ENCODE peak calls at places on chromosomes 13 and 19, in nine cellular contexts. One of them, this sample, is unnamed.

GRCh38 chr19:2084993-2085720 is 11.0 kb downstream of the MOB3A start:
- DNase-seq in activated T-cell treated with anti-CD3 and anti-CD28 coated beads, Interleukin-2, amount 50 U/mL, for 4 hours: peak
- DNase-seq in CD8-positive, alpha-beta T cell: peak
- DNase-seq in brain microvascular endothelial cell: no peak
- DNase-seq in activated CD4-positive, alpha-beta T cell treated with anti-CD3 and anti-CD28 coated beads for 24 hours: peak
- DNase-seq in left colon: peak
- DNase-seq in HFFc6: peak
- DNase-seq in cerebellar cortex: peak
- DNase-seq in M059J: peak
- DNase-seq in this sample: no peak

GRCh38 chr19:55683449-55684261 is 8.6 kb downstream of the EPN1 start:
- DNase-seq in activated T-cell treated with anti-CD3 and anti-CD28 coated beads, Interleukin-2, amount 50 U/mL, for 4 hours: no peak
- DNase-seq in CD8-positive, alpha-beta T cell: no peak
- DNase-seq in brain microvascular endothelial cell: no peak
- DNase-seq in activated CD4-positive, alpha-beta T cell treated with anti-CD3 and anti-CD28 coated beads for 24 hours: no peak
- DNase-seq in left colon: peak
- DNase-seq in HFFc6: no peak
- DNase-seq in cerebellar cortex: no peak
- DNase-seq in M059J: no peak
- DNase-seq in this sample: no peak

GRCh38 chr19:34579281-34580054 is 97.5 kb downstream of the SCGB2B2 start:
- DNase-seq in activated T-cell treated with anti-CD3 and anti-CD28 coated beads, Interleukin-2, amount 50 U/mL, for 4 hours: no peak
- DNase-seq in CD8-positive, alpha-beta T cell: no peak
- DNase-seq in brain microvascular endothelial cell: no peak
- DNase-seq in activated CD4-positive, alpha-beta T cell treated with anti-CD3 and anti-CD28 coated beads for 24 hours: no peak
- DNase-seq in left colon: no peak
- DNase-seq in HFFc6: no peak
- DNase-seq in cerebellar cortex: no peak
- DNase-seq in M059J: no peak
- DNase-seq in this sample: no peak

GRCh38 chr13:69935043-69935442 is 172.6 kb upstream of the ATXN8OS start:
- DNase-seq in activated T-cell treated with anti-CD3 and anti-CD28 coated beads, Interleukin-2, amount 50 U/mL, for 4 hours: no peak
- DNase-seq in CD8-positive, alpha-beta T cell: no peak
- DNase-seq in brain microvascular endothelial cell: no peak
- DNase-seq in activated CD4-positive, alpha-beta T cell treated with anti-CD3 and anti-CD28 coated beads for 24 hours: no peak
- DNase-seq in left colon: no peak
- DNase-seq in HFFc6: no peak
- DNase-seq in cerebellar cortex: no peak
- DNase-seq in M059J: no peak
- DNase-seq in this sample: no peak

GRCh38 chr19:2469102-2469914 is 6.6 kb upstream of the GADD45B start:
- DNase-seq in activated T-cell treated with anti-CD3 and anti-CD28 coated beads, Interleukin-2, amount 50 U/mL, for 4 hours: no peak
- DNase-seq in CD8-positive, alpha-beta T cell: no peak
- DNase-seq in brain microvascular endothelial cell: peak
- DNase-seq in activated CD4-positive, alpha-beta T cell treated with anti-CD3 and anti-CD28 coated beads for 24 hours: peak
- DNase-seq in left colon: no peak
- DNase-seq in HFFc6: peak
- DNase-seq in cerebellar cortex: no peak
- DNase-seq in M059J: peak
- DNase-seq in this sample: no peak

GRCh38 chr19:40933025-40933424 is 51.0 kb upstream of the CYP2A7 start:
- DNase-seq in activated T-cell treated with anti-CD3 and anti-CD28 coated beads, Interleukin-2, amount 50 U/mL, for 4 hours: no peak
- DNase-seq in CD8-positive, alpha-beta T cell: no peak
- DNase-seq in brain microvascular endothelial cell: no peak
- DNase-seq in activated CD4-positive, alpha-beta T cell treated with anti-CD3 and anti-CD28 coated beads for 24 hours: no peak
- DNase-seq in left colon: no peak
- DNase-seq in HFFc6: peak
- DNase-seq in cerebellar cortex: no peak
- DNase-seq in M059J: peak
- DNase-seq in this sample: no peak

GRCh38 chr13:45602183-45602582 is 13.4 kb downstream of the ERICH6B start:
- DNase-seq in activated T-cell treated with anti-CD3 and anti-CD28 coated beads, Interleukin-2, amount 50 U/mL, for 4 hours: no peak
- DNase-seq in CD8-positive, alpha-beta T cell: no peak
- DNase-seq in brain microvascular endothelial cell: peak
- DNase-seq in activated CD4-positive, alpha-beta T cell treated with anti-CD3 and anti-CD28 coated beads for 24 hours: no peak
- DNase-seq in left colon: no peak
- DNase-seq in HFFc6: no peak
- DNase-seq in cerebellar cortex: no peak
- DNase-seq in M059J: no peak
- DNase-seq in this sample: no peak

GRCh38 chr13:96728463-96728862 is 265.8 kb downstream of the OXGR1 start:
- DNase-seq in activated T-cell treated with anti-CD3 and anti-CD28 coated beads, Interleukin-2, amount 50 U/mL, for 4 hours: no peak
- DNase-seq in CD8-positive, alpha-beta T cell: no peak
- DNase-seq in brain microvascular endothelial cell: no peak
- DNase-seq in activated CD4-positive, alpha-beta T cell treated with anti-CD3 and anti-CD28 coated beads for 24 hours: no peak
- DNase-seq in left colon: no peak
- DNase-seq in HFFc6: no peak
- DNase-seq in cerebellar cortex: no peak
- DNase-seq in M059J: no peak
- DNase-seq in this sample: no peak

GRCh38 chr13:42997381-42997780 is 5.3 kb upstream of the EPSTI1 start:
- DNase-seq in activated T-cell treated with anti-CD3 and anti-CD28 coated beads, Interleukin-2, amount 50 U/mL, for 4 hours: no peak
- DNase-seq in CD8-positive, alpha-beta T cell: no peak
- DNase-seq in brain microvascular endothelial cell: peak
- DNase-seq in activated CD4-positive, alpha-beta T cell treated with anti-CD3 and anti-CD28 coated beads for 24 hours: no peak
- DNase-seq in left colon: no peak
- DNase-seq in HFFc6: peak
- DNase-seq in cerebellar cortex: no peak
- DNase-seq in M059J: peak
- DNase-seq in this sample: no peak

GRCh38 chr13:44306401-44307192 is 67.0 kb upstream of the SERP2 start:
- DNase-seq in activated T-cell treated with anti-CD3 and anti-CD28 coated beads, Interleukin-2, amount 50 U/mL, for 4 hours: no peak
- DNase-seq in CD8-positive, alpha-beta T cell: no peak
- DNase-seq in brain microvascular endothelial cell: peak
- DNase-seq in activated CD4-positive, alpha-beta T cell treated with anti-CD3 and anti-CD28 coated beads for 24 hours: no peak
- DNase-seq in left colon: peak
- DNase-seq in HFFc6: peak
- DNase-seq in cerebellar cortex: no peak
- DNase-seq in M059J: peak
- DNase-seq in this sample: no peak

GRCh38 chr13:66778461-66778860 is 451.7 kb downstream of the PCDH9 start:
- DNase-seq in activated T-cell treated with anti-CD3 and anti-CD28 coated beads, Interleukin-2, amount 50 U/mL, for 4 hours: no peak
- DNase-seq in CD8-positive, alpha-beta T cell: no peak
- DNase-seq in brain microvascular endothelial cell: no peak
- DNase-seq in activated CD4-positive, alpha-beta T cell treated with anti-CD3 and anti-CD28 coated beads for 24 hours: no peak
- DNase-seq in left colon: no peak
- DNase-seq in HFFc6: no peak
- DNase-seq in cerebellar cortex: no peak
- DNase-seq in M059J: no peak
- DNase-seq in this sample: no peak

GRCh38 chr19:5423567-5424125 is 31.6 kb upstream of the ZNRF4 start:
- DNase-seq in activated T-cell treated with anti-CD3 and anti-CD28 coated beads, Interleukin-2, amount 50 U/mL, for 4 hours: no peak
- DNase-seq in CD8-positive, alpha-beta T cell: no peak
- DNase-seq in brain microvascular endothelial cell: no peak
- DNase-seq in activated CD4-positive, alpha-beta T cell treated with anti-CD3 and anti-CD28 coated beads for 24 hours: no peak
- DNase-seq in left colon: no peak
- DNase-seq in HFFc6: no peak
- DNase-seq in cerebellar cortex: no peak
- DNase-seq in M059J: no peak
- DNase-seq in this sample: no peak

GRCh38 chr19:15584541-15585115 is 30.4 kb upstream of the CYP4F8 start:
- DNase-seq in activated T-cell treated with anti-CD3 and anti-CD28 coated beads, Interleukin-2, amount 50 U/mL, for 4 hours: peak
- DNase-seq in CD8-positive, alpha-beta T cell: peak
- DNase-seq in brain microvascular endothelial cell: peak
- DNase-seq in activated CD4-positive, alpha-beta T cell treated with anti-CD3 and anti-CD28 coated beads for 24 hours: peak
- DNase-seq in left colon: peak
- DNase-seq in HFFc6: peak
- DNase-seq in cerebellar cortex: peak
- DNase-seq in M059J: peak
- DNase-seq in this sample: peak

GRCh38 chr13:36275190-36276002 is 22.2 kb downstream of the CCDC169 start:
- DNase-seq in activated T-cell treated with anti-CD3 and anti-CD28 coated beads, Interleukin-2, amount 50 U/mL, for 4 hours: no peak
- DNase-seq in CD8-positive, alpha-beta T cell: no peak
- DNase-seq in brain microvascular endothelial cell: peak
- DNase-seq in activated CD4-positive, alpha-beta T cell treated with anti-CD3 and anti-CD28 coated beads for 24 hours: no peak
- DNase-seq in left colon: peak
- DNase-seq in HFFc6: peak
- DNase-seq in cerebellar cortex: peak
- DNase-seq in M059J: peak
- DNase-seq in this sample: peak

GRCh38 chr13:36981156-36981743 is 17.9 kb downstream of the ALG5 start:
- DNase-seq in activated T-cell treated with anti-CD3 and anti-CD28 coated beads, Interleukin-2, amount 50 U/mL, for 4 hours: no peak
- DNase-seq in CD8-positive, alpha-beta T cell: no peak
- DNase-seq in brain microvascular endothelial cell: no peak
- DNase-seq in activated CD4-positive, alpha-beta T cell treated with anti-CD3 and anti-CD28 coated beads for 24 hours: no peak
- DNase-seq in left colon: no peak
- DNase-seq in HFFc6: peak
- DNase-seq in cerebellar cortex: peak
- DNase-seq in M059J: peak
- DNase-seq in this sample: peak

GRCh38 chr13:73451120-73452029 is 392.6 kb downstream of the KLF5 start:
- DNase-seq in activated T-cell treated with anti-CD3 and anti-CD28 coated beads, Interleukin-2, amount 50 U/mL, for 4 hours: no peak
- DNase-seq in CD8-positive, alpha-beta T cell: no peak
- DNase-seq in brain microvascular endothelial cell: no peak
- DNase-seq in activated CD4-positive, alpha-beta T cell treated with anti-CD3 and anti-CD28 coated beads for 24 hours: no peak
- DNase-seq in left colon: peak
- DNase-seq in HFFc6: no peak
- DNase-seq in cerebellar cortex: no peak
- DNase-seq in M059J: no peak
- DNase-seq in this sample: no peak

GRCh38 chr19:42232435-42232834 is 10.0 kb downstream of the GSK3A start:
- DNase-seq in activated T-cell treated with anti-CD3 and anti-CD28 coated beads, Interleukin-2, amount 50 U/mL, for 4 hours: no peak
- DNase-seq in CD8-positive, alpha-beta T cell: no peak
- DNase-seq in brain microvascular endothelial cell: no peak
- DNase-seq in activated CD4-positive, alpha-beta T cell treated with anti-CD3 and anti-CD28 coated beads for 24 hours: no peak
- DNase-seq in left colon: no peak
- DNase-seq in HFFc6: no peak
- DNase-seq in cerebellar cortex: no peak
- DNase-seq in M059J: no peak
- DNase-seq in this sample: no peak

GRCh38 chr13:19382111-19382510 is 179.2 kb downstream of the TPTE2 start:
- DNase-seq in activated T-cell treated with anti-CD3 and anti-CD28 coated beads, Interleukin-2, amount 50 U/mL, for 4 hours: no peak
- DNase-seq in CD8-positive, alpha-beta T cell: no peak
- DNase-seq in brain microvascular endothelial cell: no peak
- DNase-seq in activated CD4-positive, alpha-beta T cell treated with anti-CD3 and anti-CD28 coated beads for 24 hours: no peak
- DNase-seq in left colon: no peak
- DNase-seq in HFFc6: no peak
- DNase-seq in cerebellar cortex: no peak
- DNase-seq in M059J: no peak
- DNase-seq in this sample: no peak

GRCh38 chr19:13297023-13297422 is 146.8 kb downstream of the IER2 start:
- DNase-seq in activated T-cell treated with anti-CD3 and anti-CD28 coated beads, Interleukin-2, amount 50 U/mL, for 4 hours: no peak
- DNase-seq in CD8-positive, alpha-beta T cell: no peak
- DNase-seq in brain microvascular endothelial cell: no peak
- DNase-seq in activated CD4-positive, alpha-beta T cell treated with anti-CD3 and anti-CD28 coated beads for 24 hours: no peak
- DNase-seq in left colon: no peak
- DNase-seq in HFFc6: no peak
- DNase-seq in cerebellar cortex: no peak
- DNase-seq in M059J: no peak
- DNase-seq in this sample: no peak

GRCh38 chr13:77779461-77780272 is 82.2 kb downstream of the SLAIN1 start:
- DNase-seq in activated T-cell treated with anti-CD3 and anti-CD28 coated beads, Interleukin-2, amount 50 U/mL, for 4 hours: no peak
- DNase-seq in CD8-positive, alpha-beta T cell: no peak
- DNase-seq in brain microvascular endothelial cell: peak
- DNase-seq in activated CD4-positive, alpha-beta T cell treated with anti-CD3 and anti-CD28 coated beads for 24 hours: no peak
- DNase-seq in left colon: no peak
- DNase-seq in HFFc6: peak
- DNase-seq in cerebellar cortex: peak
- DNase-seq in M059J: peak
- DNase-seq in this sample: no peak

GRCh38 chr19:43784981-43785808 is 4.4 kb upstream of the KCNN4 start:
- DNase-seq in activated T-cell treated with anti-CD3 and anti-CD28 coated beads, Interleukin-2, amount 50 U/mL, for 4 hours: peak
- DNase-seq in CD8-positive, alpha-beta T cell: no peak
- DNase-seq in brain microvascular endothelial cell: peak
- DNase-seq in activated CD4-positive, alpha-beta T cell treated with anti-CD3 and anti-CD28 coated beads for 24 hours: no peak
- DNase-seq in left colon: peak
- DNase-seq in HFFc6: peak
- DNase-seq in cerebellar cortex: peak
- DNase-seq in M059J: peak
- DNase-seq in this sample: peak

GRCh38 chr13:108700421-108701170 is 71.2 kb downstream of the MYO16 start:
- DNase-seq in activated T-cell treated with anti-CD3 and anti-CD28 coated beads, Interleukin-2, amount 50 U/mL, for 4 hours: no peak
- DNase-seq in CD8-positive, alpha-beta T cell: no peak
- DNase-seq in brain microvascular endothelial cell: peak
- DNase-seq in activated CD4-positive, alpha-beta T cell treated with anti-CD3 and anti-CD28 coated beads for 24 hours: no peak
- DNase-seq in left colon: no peak
- DNase-seq in HFFc6: no peak
- DNase-seq in cerebellar cortex: no peak
- DNase-seq in M059J: peak
- DNase-seq in this sample: no peak

GRCh38 chr19:40347476-40348124 is 597 bp downstream of the C19orf47 start:
- DNase-seq in activated T-cell treated with anti-CD3 and anti-CD28 coated beads, Interleukin-2, amount 50 U/mL, for 4 hours: no peak
- DNase-seq in CD8-positive, alpha-beta T cell: no peak
- DNase-seq in brain microvascular endothelial cell: no peak
- DNase-seq in activated CD4-positive, alpha-beta T cell treated with anti-CD3 and anti-CD28 coated beads for 24 hours: no peak
- DNase-seq in left colon: no peak
- DNase-seq in HFFc6: no peak
- DNase-seq in cerebellar cortex: no peak
- DNase-seq in M059J: no peak
- DNase-seq in this sample: no peak

GRCh38 chr19:40502647-40503046 is 35.8 kb downstream of the SPTBN4 start:
- DNase-seq in activated T-cell treated with anti-CD3 and anti-CD28 coated beads, Interleukin-2, amount 50 U/mL, for 4 hours: no peak
- DNase-seq in CD8-positive, alpha-beta T cell: no peak
- DNase-seq in brain microvascular endothelial cell: no peak
- DNase-seq in activated CD4-positive, alpha-beta T cell treated with anti-CD3 and anti-CD28 coated beads for 24 hours: no peak
- DNase-seq in left colon: peak
- DNase-seq in HFFc6: peak
- DNase-seq in cerebellar cortex: no peak
- DNase-seq in M059J: peak
- DNase-seq in this sample: no peak

GRCh38 chr13:79581870-79582315 is 100.9 kb downstream of the NDFIP2 start:
- DNase-seq in activated T-cell treated with anti-CD3 and anti-CD28 coated beads, Interleukin-2, amount 50 U/mL, for 4 hours: no peak
- DNase-seq in CD8-positive, alpha-beta T cell: no peak
- DNase-seq in brain microvascular endothelial cell: peak
- DNase-seq in activated CD4-positive, alpha-beta T cell treated with anti-CD3 and anti-CD28 coated beads for 24 hours: no peak
- DNase-seq in left colon: no peak
- DNase-seq in HFFc6: no peak
- DNase-seq in cerebellar cortex: no peak
- DNase-seq in M059J: peak
- DNase-seq in this sample: no peak

GRCh38 chr19:43781630-43782310 is 997 bp upstream of the KCNN4 start:
- DNase-seq in activated T-cell treated with anti-CD3 and anti-CD28 coated beads, Interleukin-2, amount 50 U/mL, for 4 hours: no peak
- DNase-seq in CD8-positive, alpha-beta T cell: no peak
- DNase-seq in brain microvascular endothelial cell: no peak
- DNase-seq in activated CD4-positive, alpha-beta T cell treated with anti-CD3 and anti-CD28 coated beads for 24 hours: no peak
- DNase-seq in left colon: no peak
- DNase-seq in HFFc6: no peak
- DNase-seq in cerebellar cortex: no peak
- DNase-seq in M059J: no peak
- DNase-seq in this sample: no peak

GRCh38 chr19:28472843-28473242 is 740.1 kb downstream of the UQCRFS1 start:
- DNase-seq in activated T-cell treated with anti-CD3 and anti-CD28 coated beads, Interleukin-2, amount 50 U/mL, for 4 hours: no peak
- DNase-seq in CD8-positive, alpha-beta T cell: no peak
- DNase-seq in brain microvascular endothelial cell: no peak
- DNase-seq in activated CD4-positive, alpha-beta T cell treated with anti-CD3 and anti-CD28 coated beads for 24 hours: no peak
- DNase-seq in left colon: peak
- DNase-seq in HFFc6: no peak
- DNase-seq in cerebellar cortex: no peak
- DNase-seq in M059J: no peak
- DNase-seq in this sample: no peak

GRCh38 chr13:87147076-87147475 is 524.1 kb upstream of the SLITRK5 start:
- DNase-seq in activated T-cell treated with anti-CD3 and anti-CD28 coated beads, Interleukin-2, amount 50 U/mL, for 4 hours: no peak
- DNase-seq in CD8-positive, alpha-beta T cell: no peak
- DNase-seq in brain microvascular endothelial cell: no peak
- DNase-seq in activated CD4-positive, alpha-beta T cell treated with anti-CD3 and anti-CD28 coated beads for 24 hours: no peak
- DNase-seq in left colon: no peak
- DNase-seq in HFFc6: no peak
- DNase-seq in cerebellar cortex: no peak
- DNase-seq in M059J: peak
- DNase-seq in this sample: no peak

GRCh38 chr19:17762505-17763229 is 11.4 kb downstream of the FCHO1 start:
- DNase-seq in activated T-cell treated with anti-CD3 and anti-CD28 coated beads, Interleukin-2, amount 50 U/mL, for 4 hours: no peak
- DNase-seq in CD8-positive, alpha-beta T cell: no peak
- DNase-seq in brain microvascular endothelial cell: peak
- DNase-seq in activated CD4-positive, alpha-beta T cell treated with anti-CD3 and anti-CD28 coated beads for 24 hours: no peak
- DNase-seq in left colon: peak
- DNase-seq in HFFc6: peak
- DNase-seq in cerebellar cortex: peak
- DNase-seq in M059J: peak
- DNase-seq in this sample: no peak

GRCh38 chr19:1084024-1084868 is 10.9 kb downstream of the POLR2E start:
- DNase-seq in activated T-cell treated with anti-CD3 and anti-CD28 coated beads, Interleukin-2, amount 50 U/mL, for 4 hours: no peak
- DNase-seq in CD8-positive, alpha-beta T cell: no peak
- DNase-seq in brain microvascular endothelial cell: no peak
- DNase-seq in activated CD4-positive, alpha-beta T cell treated with anti-CD3 and anti-CD28 coated beads for 24 hours: no peak
- DNase-seq in left colon: peak
- DNase-seq in HFFc6: no peak
- DNase-seq in cerebellar cortex: no peak
- DNase-seq in M059J: no peak
- DNase-seq in this sample: no peak

GRCh38 chr13:50592412-50593145 is 250.9 kb downstream of the DLEU7 start:
- DNase-seq in activated T-cell treated with anti-CD3 and anti-CD28 coated beads, Interleukin-2, amount 50 U/mL, for 4 hours: no peak
- DNase-seq in CD8-positive, alpha-beta T cell: no peak
- DNase-seq in brain microvascular endothelial cell: no peak
- DNase-seq in activated CD4-positive, alpha-beta T cell treated with anti-CD3 and anti-CD28 coated beads for 24 hours: no peak
- DNase-seq in left colon: no peak
- DNase-seq in HFFc6: peak
- DNase-seq in cerebellar cortex: no peak
- DNase-seq in M059J: peak
- DNase-seq in this sample: no peak

This sample was measured in cerebellum.